ENCODE peak calls at places on chromosome 17, in four cellular contexts. O is NCI-H1105; V is ovary; K is stimulated activated CD4-positive, alpha-beta T cell treated with anti-CD3 and anti-CD28 coated beads, Interleukin-2, amount 100 ng/mL, for 48 hours. F is an unnamed sample.
A peak's percentile ranks its signal among the peaks of the same experiment; 100 is the strongest.

GRCh38 chr17:70604854-70605253 is 435.5 kb downstream of the KCNJ2 start:
- DNase-seq in O (no peak), V (no peak), K (no peak), F (no peak)

GRCh38 chr17:49388290-49388640 is 26.2 kb upstream of the ZNF652 start:
- DNase-seq in O (no peak), V (no peak), K (no peak), F (peak; percentile 40)

GRCh38 chr17:33651631-33652030 is 358.5 kb upstream of the ASIC2 start:
- DNase-seq in O (no peak), V (no peak), K (no peak), F (no peak)

GRCh38 chr17:2982854-2983636 is 80.4 kb downstream of the OR1D5 start:
- DNase-seq in O (no peak), V (peak; percentile 89), K (no peak), F (no peak)

GRCh38 chr17:15973834-15974233 is 25.7 kb downstream of the ZSWIM7 start:
- DNase-seq in O (no peak), V (no peak), K (no peak), F (no peak)

GRCh38 chr17:14940946-14941280 is 324.2 kb downstream of the PMP22 start:
- DNase-seq in O (no peak), V (no peak), K (no peak), F (no peak)

GRCh38 chr17:34584805-34585416 is 5.5 kb downstream of the TMEM132E start:
- DNase-seq in O (peak; percentile 8), V (no peak), K (no peak), F (no peak)

GRCh38 chr17:79294459-79295071 is 219.9 kb downstream of the ENGASE start:
- DNase-seq in O (no peak), V (peak; percentile 30), K (peak; percentile 28), F (no peak)

GRCh38 chr17:5793899-5794298 is 209.6 kb upstream of the NLRP1 start:
- DNase-seq in O (no peak), V (no peak), K (no peak), F (no peak)

GRCh38 chr17:604719-605118 is 109.9 kb downstream of the VPS53 start:
- DNase-seq in O (no peak), V (no peak), K (no peak), F (no peak)